ENCODE peak calls at places on chromosomes 6 and 20, in six cellular contexts. I is T1000, E is smooth muscle cell of the brain vasculature, Z is neural progenitor cell, V is NCI-H226, T is neuronal stem cell. G is an unnamed sample.

GRCh38 chr6:44010411-44011349 is 116.6 kb downstream of the MRPL14 start:
- DNase-seq in I (peak), E (peak), Z (no peak), V (peak), T (no peak), G (peak)

GRCh38 chr20:3896853-3897252 is 7.7 kb downstream of the PANK2 start:
- DNase-seq in I (no peak), E (no peak), Z (no peak), V (no peak), T (no peak), G (no peak)

GRCh38 chr6:77292564-77293546 is 170.4 kb downstream of the HTR1B start:
- DNase-seq in I (peak), E (peak), Z (no peak), V (peak), T (no peak), G (peak)

GRCh38 chr20:32763202-32763999 is 1.2 kb downstream of the DNMT3B start:
- DNase-seq in I (no peak), E (no peak), Z (peak), V (no peak), T (no peak), G (no peak)

GRCh38 chr6:151317995-151318365 is 73.4 kb downstream of the ZBTB2 start:
- DNase-seq in I (no peak), E (no peak), Z (no peak), V (no peak), T (no peak), G (no peak)

GRCh38 chr20:46132705-46133120 is 14.6 kb downstream of the CD40 start:
- DNase-seq in I (peak), E (peak), Z (peak), V (peak), T (peak), G (no peak)

GRCh38 chr20:56722042-56722441 is 92.9 kb downstream of the TFAP2C start:
- DNase-seq in I (no peak), E (no peak), Z (no peak), V (no peak), T (no peak), G (no peak)

GRCh38 chr6:6994796-6995195 is 113.0 kb upstream of the RREB1 start:
- DNase-seq in I (no peak), E (no peak), Z (no peak), V (no peak), T (no peak), G (no peak)

GRCh38 chr6:167523426-167523825 is 198.5 kb downstream of the TTLL2 start:
- DNase-seq in I (no peak), E (no peak), Z (no peak), V (no peak), T (no peak), G (no peak)

GRCh38 chr6:134787261-134787871 is 162.5 kb downstream of the ALDH8A1 start:
- DNase-seq in I (no peak), E (no peak), Z (no peak), V (peak), T (no peak), G (no peak)

GRCh38 chr20:23061713-23062561 is 12.5 kb upstream of the THBD start:
- DNase-seq in I (no peak), E (no peak), Z (peak), V (peak), T (no peak), G (no peak)

GRCh38 chr6:26195924-26196845 is 109.0 kb downstream of the HFE start:
- DNase-seq in I (no peak), E (no peak), Z (peak), V (no peak), T (no peak), G (no peak)

GRCh38 chr20:23533161-23533560 is 35.1 kb downstream of the CST9L start:
- DNase-seq in I (no peak), E (no peak), Z (peak), V (no peak), T (peak), G (no peak)